ENCODE peak calls at places on chromosomes 6 and 20, in four cellular contexts. G is ovary, M is upper lobe of left lung, S is sigmoid colon. D is an unnamed sample.

GRCh38 chr6:56524891-56525703 is 117.6 kb downstream of the DST start:
- DNase-seq in G (no peak), M (no peak), S (no peak), D (no peak)

GRCh38 chr6:25392372-25392771 is 113.2 kb downstream of the CARMIL1 start:
- DNase-seq in G (no peak), S (no peak), M (no peak), D (no peak)

GRCh38 chr6:41492261-41492891 is 53.8 kb upstream of the FOXP4 start:
- DNase-seq in G (no peak), S (no peak), M (no peak), D (no peak)

GRCh38 chr6:53707108-53707897 is 41.7 kb upstream of the KLHL31 start:
- DNase-seq in G (no peak), M (no peak), S (no peak), D (no peak)

GRCh38 chr6:27176096-27176495 is 71.4 kb upstream of the PRSS16 start:
- DNase-seq in S (no peak), G (no peak), M (no peak), D (no peak)

GRCh38 chr6:13046084-13046483 is 282.3 kb downstream of the TBC1D7 start:
- DNase-seq in S (no peak), M (no peak), G (no peak), D (no peak)

GRCh38 chr6:169985121-169986015 is 233.9 kb downstream of the ERMARD start:
- DNase-seq in S (peak), M (no peak), G (no peak), D (no peak)

GRCh38 chr6:9197726-9198125 is 762.4 kb upstream of the SLC35B3 start:
- DNase-seq in S (no peak), M (no peak), G (no peak), D (no peak)

GRCh38 chr6:48775157-48775556 is 664.2 kb upstream of the PTCHD4 start:
- DNase-seq in S (no peak), G (no peak), M (no peak), D (no peak)

GRCh38 chr20:53130819-53131218 is 158.7 kb downstream of the TSHZ2 start:
- DNase-seq in M (no peak), G (no peak), S (no peak), D (no peak)

GRCh38 chr20:17570347-17571152 is 675 bp downstream of the DSTN start:
- DNase-seq in M (peak), S (peak), G (peak), D (peak)

GRCh38 chr6:3405182-3405518 is 51.7 kb downstream of the SLC22A23 start:
- DNase-seq in S (peak), M (no peak), G (no peak), D (no peak)

GRCh38 chr6:158707826-158708225 is 58.0 kb downstream of the SYTL3 start:
- DNase-seq in M (peak), G (peak), S (peak), D (no peak)

GRCh38 chr6:106972500-106972899 is 2.0 kb downstream of the CD24 start:
- DNase-seq in S (no peak), G (no peak), M (no peak), D (no peak)

GRCh38 chr20:53331151-53331973 is 262.3 kb downstream of the ZNF217 start:
- DNase-seq in M (no peak), G (no peak), S (no peak), D (peak)

GRCh38 chr6:31900917-31901414 is 920 bp downstream of the ZBTB12 start:
- DNase-seq in G (no peak), S (no peak), M (peak), D (no peak)

GRCh38 chr6:5246870-5247161 is 13.9 kb downstream of the LYRM4 start:
- DNase-seq in G (no peak), M (no peak), S (no peak), D (no peak)

GRCh38 chr6:108598316-108598863 is 37.7 kb downstream of the FOXO3 start:
- DNase-seq in S (no peak), M (no peak), G (no peak), D (no peak)

GRCh38 chr6:165872811-165873210 is 209.8 kb upstream of the PDE10A start:
- DNase-seq in S (no peak), M (no peak), G (no peak), D (no peak)

GRCh38 chr6:63307581-63308246 is 12.1 kb downstream of the LGSN start:
- DNase-seq in G (no peak), M (no peak), S (no peak), D (no peak)

GRCh38 chr20:59040682-59041081 is 1.9 kb downstream of the PRELID3B start:
- DNase-seq in S (no peak), M (no peak), G (no peak), D (no peak)

GRCh38 chr6:134021396-134022122 is 30.9 kb downstream of the SLC2A12 start:
- DNase-seq in S (no peak), M (no peak), G (no peak), D (no peak)

GRCh38 chr20:19699132-19699971 is 58.7 kb upstream of the RIN2 start:
- DNase-seq in G (no peak), S (no peak), M (no peak), D (no peak)

GRCh38 chr6:16338577-16339262 is 100.3 kb downstream of the GMPR start:
- DNase-seq in S (peak), M (no peak), G (peak), D (peak)

GRCh38 chr6:99613398-99613704 is 6.7 kb downstream of the PRDM13 start:
- DNase-seq in S (no peak), G (no peak), M (no peak), D (no peak)

GRCh38 chr6:93293399-93294271 is 125.7 kb downstream of the EPHA7 start:
- DNase-seq in S (no peak), G (no peak), M (no peak), D (no peak)
- TF ChIP-seq EP300 in S (no peak), G (no peak), M (no peak), D (no peak)

DNA sequence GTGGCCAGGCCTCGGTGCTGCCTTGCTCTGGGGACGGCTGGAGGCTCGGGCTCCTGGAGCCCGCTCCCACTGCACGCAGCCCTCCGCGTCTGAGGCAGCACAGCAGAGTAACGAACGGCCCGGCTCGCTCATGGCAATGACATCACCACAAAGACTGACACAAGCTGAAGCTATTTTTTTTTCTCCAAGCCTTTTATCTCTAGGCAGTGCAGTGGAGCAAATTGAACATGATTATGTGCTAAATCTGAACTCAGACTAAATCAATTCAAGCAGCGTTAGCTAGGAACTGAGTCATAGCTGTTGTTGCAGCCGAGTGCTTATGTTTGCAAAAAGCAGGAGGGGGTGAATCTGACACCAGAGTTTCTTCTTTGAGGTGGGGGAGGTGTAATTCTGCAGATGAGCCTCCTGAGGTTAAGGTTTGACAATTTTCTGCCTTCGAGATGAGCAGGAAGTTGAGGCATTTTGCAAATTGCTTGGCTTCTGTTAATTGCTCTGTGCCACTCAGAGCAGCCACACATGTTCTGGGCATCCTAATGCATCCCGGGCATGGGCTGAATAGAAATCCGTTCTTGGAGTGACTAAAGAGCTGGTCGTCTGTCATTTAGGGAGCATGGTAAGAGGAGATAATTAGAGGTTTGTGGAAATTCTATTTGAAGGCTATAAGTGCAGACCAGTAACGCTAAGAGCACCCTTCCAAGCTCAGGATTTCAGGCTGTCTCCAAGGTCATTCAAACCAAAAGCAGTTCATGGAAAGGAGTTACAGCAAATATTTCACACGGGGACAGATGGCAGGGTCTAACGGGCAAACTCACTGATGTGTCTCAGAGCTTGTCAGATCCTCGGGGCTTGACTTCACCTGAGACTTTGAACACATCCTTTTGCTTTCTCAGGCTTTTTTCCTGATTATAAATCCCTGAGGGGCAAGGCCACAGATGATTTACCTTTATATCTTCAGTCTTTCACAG is 155.1 kb upstream of the ENPP5 start:
- DNase-seq in M (no peak), G (no peak), S (no peak), D (no peak)
- TF ChIP-seq EP300 in M (no peak), G (no peak), S (no peak), D (no peak)

GRCh38 chr20:63709149-63709527 is 1.3 kb downstream of the ZGPAT start:
- DNase-seq in S (peak), G (no peak), M (no peak), D (no peak)

GRCh38 chr20:63718996-63719395 is 11.2 kb downstream of the ZGPAT start:
- DNase-seq in M (no peak), G (no peak), S (no peak), D (no peak)

GRCh38 chr20:63711085-63711645 is 3.3 kb downstream of the ZGPAT start:
- DNase-seq in S (peak), G (no peak), M (no peak), D (no peak)

GRCh38 chr20:63712191-63712590 is 4.4 kb downstream of the ZGPAT start:
- DNase-seq in M (no peak), S (no peak), G (no peak), D (no peak)

DNA sequence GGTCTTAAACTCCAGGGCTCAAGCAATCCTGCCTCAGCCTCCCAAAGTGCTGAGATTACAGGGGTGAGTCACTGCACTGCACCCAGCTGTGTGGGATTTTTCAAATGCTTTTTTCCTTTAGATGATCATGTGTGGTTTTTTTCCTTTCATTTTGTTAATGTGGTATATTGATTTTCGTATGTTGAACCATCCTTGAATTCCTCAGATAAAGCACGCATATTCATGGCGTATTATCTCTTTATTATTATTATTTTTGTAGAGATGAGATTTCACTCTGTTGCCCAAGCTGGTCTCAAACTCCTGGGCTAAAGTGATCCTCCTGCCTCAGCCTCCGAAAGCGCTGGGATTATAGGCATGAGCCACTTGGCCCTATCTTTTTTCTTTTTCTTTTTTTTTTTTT is 7.0 kb downstream of the ZGPAT start:
- DNase-seq in S (no peak), M (no peak), G (no peak), D (no peak)
- TF ChIP-seq EP300 in S (no peak), M (no peak), G (no peak), D (no peak)

DNA sequence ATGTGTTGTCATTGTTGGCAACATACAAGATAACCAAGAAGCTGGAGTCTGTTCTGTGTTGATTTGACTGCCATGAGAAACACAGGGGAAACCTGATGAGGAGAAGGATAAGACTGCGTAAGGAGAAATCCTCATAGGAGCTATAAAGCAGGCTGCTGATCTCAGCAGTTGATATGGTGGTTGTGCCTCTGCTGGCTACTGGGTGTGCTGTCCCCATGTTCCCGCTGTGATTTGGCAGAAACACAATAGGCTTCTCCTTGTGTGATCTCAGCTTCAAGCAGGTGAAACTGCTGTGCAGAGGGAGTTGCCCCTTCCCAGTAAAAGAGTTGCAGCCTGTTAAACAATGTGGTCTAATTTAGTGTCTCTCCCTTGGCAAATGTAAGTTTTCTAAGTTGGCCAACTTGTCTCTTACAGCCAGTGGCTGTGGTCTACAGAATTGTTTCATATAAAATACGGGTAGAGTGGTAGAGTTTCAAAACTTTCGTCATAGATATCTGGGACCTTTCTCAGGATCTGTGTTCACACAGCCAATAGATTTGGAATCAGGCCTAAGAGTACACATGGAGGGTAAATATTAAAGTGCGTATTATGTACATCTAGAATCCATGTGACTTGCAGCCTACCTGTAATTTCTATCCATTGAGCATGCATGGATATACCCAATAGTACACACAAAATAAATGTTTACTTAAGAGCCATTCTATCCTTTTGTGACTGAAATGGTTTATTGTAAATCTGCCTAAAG is 78.4 kb downstream of the RNF144B start:
- DNase-seq in G (no peak), S (no peak), M (no peak), D (no peak)
- TF ChIP-seq EP300 in G (no peak), S (no peak), M (no peak), D (no peak)

D was measured in tibial nerve.